ENCODE peak calls at places on chromosomes 3 and 15, in four cellular contexts. N is K562, U is endothelial cell of umbilical vein, Y is keratinocyte. M is an unnamed sample.

GRCh38 chr3:71130516-71131384 is 452.8 kb downstream of the FOXP1 start:
- DNase-seq in N (no peak), U (peak; percentile 84), Y (no peak), M (peak; percentile 83)

GRCh38 chr3:157110761-157111238 is 49.1 kb downstream of the CCNL1 start:
- DNase-seq in N (peak; percentile 65), U (no peak), Y (no peak), M (no peak)

GRCh38 chr15:59812185-59812870 is 123.2 kb upstream of the BNIP2 start:
- DNase-seq in N (no peak), U (no peak), Y (no peak), M (no peak)

GRCh38 chr3:33194303-33194702 is 24.3 kb downstream of the SUSD5 start:
- DNase-seq in N (no peak), U (peak; percentile 15), Y (no peak), M (no peak)

GRCh38 chr3:58336135-58336882 is 3.6 kb downstream of the PXK start:
- DNase-seq in N (no peak), U (no peak), Y (peak; percentile 49), M (peak; percentile 89)

GRCh38 chr3:99958177-99958912 is 140.7 kb downstream of the CMSS1 start:
- DNase-seq in N (no peak), U (no peak), Y (no peak), M (no peak)

GRCh38 chr3:12560505-12561188 is 3.8 kb downstream of the MKRN2 start:
- DNase-seq in N (no peak), U (no peak), Y (no peak), M (no peak)

GRCh38 chr3:134148534-134148933 is 102.1 kb downstream of the RYK start:
- DNase-seq in N (no peak), U (no peak), Y (no peak), M (peak; percentile 18)

GRCh38 chr3:195270350-195271115 is 426 bp downstream of the XXYLT1 start:
- DNase-seq in N (peak; percentile 51), U (peak; percentile 86), Y (no peak), M (peak; percentile 69)

GRCh38 chr3:32124977-32125376 is 18.6 kb downstream of the GPD1L start:
- DNase-seq in N (no peak), U (no peak), Y (no peak), M (no peak)

GRCh38 chr3:71254658-71255057 is 328.9 kb downstream of the FOXP1 start:
- DNase-seq in N (no peak), U (no peak), Y (no peak), M (peak; percentile 63)

GRCh38 chr3:100277255-100277800 is 16.5 kb downstream of the TBC1D23 start:
- DNase-seq in N (no peak), U (no peak), Y (no peak), M (peak; percentile 26)

GRCh38 chr3:119352863-119353527 is 58.8 kb downstream of the ARHGAP31 start:
- DNase-seq in N (no peak), U (peak; percentile 63), Y (no peak), M (peak; percentile 89)

GRCh38 chr3:100531093-100531492 is 38.7 kb downstream of the TMEM45A start:
- DNase-seq in N (no peak), U (no peak), Y (no peak), M (no peak)

DNA sequence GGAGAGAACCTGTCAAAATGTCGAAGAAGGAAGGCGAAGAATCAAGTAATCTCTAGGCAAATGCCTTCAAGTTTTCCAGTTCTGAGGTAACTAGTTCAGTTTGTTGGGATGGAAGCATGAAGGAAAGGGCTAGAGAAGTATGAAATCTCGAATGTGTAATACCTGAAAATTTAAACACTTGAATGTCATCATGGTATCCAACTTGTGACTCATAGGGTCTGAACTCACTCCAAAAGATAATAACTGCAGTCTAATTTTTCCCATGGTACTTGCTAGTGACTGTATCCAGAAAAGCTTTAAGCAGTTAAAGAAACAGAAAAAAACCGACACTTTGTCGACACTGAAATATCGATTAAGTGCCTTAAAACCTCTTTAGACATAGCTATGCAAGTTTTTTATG is 102.9 kb upstream of the CHRM5 start:
- DNase-seq in N (no peak), U (no peak), Y (no peak), M (peak; percentile 78)
- H3K9me1 ChIP-seq in N (no peaks in the 10 kb centered on the region), U (no peaks in the 10 kb centered on the region), Y (no peaks in the 10 kb centered on the region), M (peaks cover 10% of the 10 kb centered on the region)

GRCh38 chr3:60190073-60190472 is 1061.2 kb downstream of the FHIT start:
- DNase-seq in N (no peak), U (no peak), Y (no peak), M (no peak)
- H3K9me1 ChIP-seq in N (no peaks in the 10 kb centered on the region), U (no peaks in the 10 kb centered on the region), Y (no peaks in the 10 kb centered on the region), M (no peaks in the 10 kb centered on the region)

DNA sequence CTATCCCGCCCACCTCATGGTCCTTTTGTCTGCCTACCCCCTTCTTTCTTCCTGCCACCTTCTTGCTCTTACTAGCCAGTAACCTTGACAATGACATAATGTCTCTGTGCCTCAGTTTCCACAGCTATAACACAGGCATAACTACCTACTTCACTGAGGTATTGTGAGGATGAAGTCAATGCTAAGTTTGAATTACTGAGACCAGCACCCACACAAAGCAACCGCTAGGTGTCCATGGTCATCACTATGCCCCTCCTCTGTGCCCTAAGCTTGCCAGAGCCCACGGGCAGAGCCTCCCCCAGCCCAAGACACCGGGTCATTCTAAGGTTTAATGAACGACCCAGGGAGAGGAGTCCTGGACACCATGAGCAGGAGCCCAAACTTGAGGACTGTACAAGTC is 101.6 kb downstream of the OXNAD1 start:
- DNase-seq in N (no peak), U (no peak), Y (no peak), M (no peak)
- H3K9me1 ChIP-seq in N (no peaks in the 10 kb centered on the region), U (no peaks in the 10 kb centered on the region), Y (no peaks in the 10 kb centered on the region), M (peaks cover 21% of the 10 kb centered on the region)

GRCh38 chr3:173660645-173661299 is 263.2 kb downstream of the NLGN1 start:
- DNase-seq in N (no peak), U (peak; percentile 24), Y (no peak), M (peak; percentile 45)

GRCh38 chr3:173659972-173660371 is 262.4 kb downstream of the NLGN1 start:
- DNase-seq in N (no peak), U (no peak), Y (no peak), M (no peak)

GRCh38 chr3:173663664-173664063 is 266.1 kb downstream of the NLGN1 start:
- DNase-seq in N (no peak), U (no peak), Y (no peak), M (no peak)
- H3K9me1 ChIP-seq in N (no peaks in the 10 kb centered on the region), U (no peaks in the 10 kb centered on the region), Y (no peaks in the 10 kb centered on the region), M (no peaks in the 10 kb centered on the region)

M was measured in IMR-90.